ENCODE peak calls at places on chromosomes 5 and 9, in nine cellular contexts. K is ascending aorta, H is thyroid gland, A is fibroblast of pulmonary artery, N is K562, M is tibial nerve, F is fibroblast of mammary gland, P is hepatocyte, S is tibial artery. L is an unnamed sample.

GRCh38 chr5:6902597-6902996 is 189.4 kb downstream of the TENT4A start:
- DNase-seq in K (no peak), H (no peak), A (no peak), N (no peak), M (no peak), F (no peak), P (no peak), S (no peak), L (no peak)

GRCh38 chr5:34563951-34564705 is 92.0 kb upstream of the RAI14 start:
- DNase-seq in K (no peak), H (peak; percentile 67), A (peak; percentile 67), N (peak; percentile 12), M (peak; percentile 12), F (peak; percentile 94), P (no peak), S (no peak), L (no peak)

GRCh38 chr5:20476016-20476415 is 488.0 kb upstream of the CDH18 start:
- DNase-seq in K (no peak), H (no peak), A (no peak), N (no peak), M (no peak), F (no peak), P (no peak), S (no peak), L (no peak)

GRCh38 chr5:59893436-59894227 is at the start of gene PDE4D:
- DNase-seq in K (peak; percentile 82), H (peak; percentile 40), A (peak; percentile 63), N (no peak), M (peak; percentile 9), F (peak; percentile 46), P (peak; percentile 87), S (peak; percentile 60), L (peak; percentile 8)

GRCh38 chr5:135183464-135183863 is 149.4 kb upstream of the PITX1 start:
- DNase-seq in K (no peak), H (no peak), A (no peak), N (no peak), M (no peak), F (no peak), P (no peak), S (no peak), L (no peak)

GRCh38 chr5:35681911-35682310 is 64.2 kb downstream of the SPEF2 start:
- DNase-seq in K (no peak), H (no peak), A (no peak), N (no peak), M (no peak), F (no peak), P (no peak), S (no peak), L (no peak)

GRCh38 chr5:169303119-169303515 is 2.2 kb upstream of the SLIT3 start:
- DNase-seq in K (no peak), H (no peak), A (no peak), N (no peak), M (no peak), F (peak; percentile 41), P (no peak), S (no peak), L (no peak)

GRCh38 chr5:15835514-15835913 is 335.5 kb downstream of the FBXL7 start:
- DNase-seq in K (no peak), H (no peak), A (peak; percentile 7), N (no peak), M (no peak), F (peak; percentile 14), P (no peak), S (no peak), L (no peak)

GRCh38 chr9:124875501-124875900 is 13.6 kb downstream of the ARPC5L start:
- DNase-seq in K (no peak), H (no peak), A (no peak), N (no peak), M (no peak), F (no peak), P (no peak), S (no peak), L (no peak)

GRCh38 chr5:12845549-12846159 is 941.4 kb upstream of the CTNND2 start:
- DNase-seq in K (no peak), H (no peak), A (no peak), N (no peak), M (no peak), F (no peak), P (no peak), S (no peak), L (no peak)

GRCh38 chr9:137416563-137417151 is 6.3 kb downstream of the EXD3 start:
- DNase-seq in K (no peak), H (no peak), A (no peak), N (no peak), M (no peak), F (no peak), P (no peak), S (no peak), L (no peak)

GRCh38 chr5:64688965-64689364 is 1.3 kb upstream of the SHISAL2B start:
- DNase-seq in K (no peak), H (no peak), A (no peak), N (peak; percentile 23), M (no peak), F (no peak), P (no peak), S (no peak), L (no peak)

GRCh38 chr5:96816991-96817390 is 9.2 kb upstream of the ERAP1 start:
- DNase-seq in K (no peak), H (no peak), A (no peak), N (no peak), M (no peak), F (no peak), P (no peak), S (no peak), L (no peak)

GRCh38 chr9:136622538-136622948 is 40.2 kb upstream of the EGFL7 start:
- DNase-seq in K (no peak), H (no peak), A (no peak), N (no peak), M (no peak), F (no peak), P (no peak), S (no peak), L (no peak)

GRCh38 chr5:10676946-10677345 is 84.1 kb downstream of the DAP start:
- DNase-seq in K (no peak), H (no peak), A (no peak), N (no peak), M (no peak), F (no peak), P (no peak), S (no peak), L (no peak)

GRCh38 chr9:133002147-133003070 is 23.9 kb downstream of the GFI1B start:
- DNase-seq in K (no peak), H (no peak), A (no peak), N (no peak), M (no peak), F (no peak), P (no peak), S (no peak), L (no peak)

GRCh38 chr9:124251605-124252366 is 6.0 kb upstream of the NEK6 start:
- DNase-seq in K (no peak), H (no peak), A (peak; percentile 71), N (no peak), M (no peak), F (peak; percentile 72), P (no peak), S (no peak), L (no peak)

GRCh38 chr5:133799556-133799955 is 168.9 kb downstream of the C5orf15 start:
- DNase-seq in K (no peak), H (no peak), A (no peak), N (no peak), M (no peak), F (no peak), P (no peak), S (no peak), L (no peak)

GRCh38 chr9:81661339-81661738 is 28.0 kb downstream of the TLE1 start:
- DNase-seq in K (no peak), H (no peak), A (no peak), N (no peak), M (no peak), F (no peak), P (no peak), S (no peak), L (no peak)

GRCh38 chr5:75348241-75348640 is 11.2 kb downstream of the HMGCR start:
- DNase-seq in K (no peak), H (no peak), A (no peak), N (no peak), M (no peak), F (peak; percentile 35), P (no peak), S (no peak), L (no peak)

GRCh38 chr5:28404363-28405071 is 1366.1 kb upstream of the CDH9 start:
- DNase-seq in K (no peak), H (no peak), A (no peak), N (no peak), M (no peak), F (no peak), P (no peak), S (no peak), L (no peak)
- H3K4me3 ChIP-seq in K (no peak overlapping the region), H (no peak overlapping the region), A (no peak overlapping the region), N (no peak overlapping the region), M (no peak overlapping the region), F (no peak overlapping the region), P (no peak overlapping the region), S (no peak overlapping the region), L (no peak overlapping the region)

DNA sequence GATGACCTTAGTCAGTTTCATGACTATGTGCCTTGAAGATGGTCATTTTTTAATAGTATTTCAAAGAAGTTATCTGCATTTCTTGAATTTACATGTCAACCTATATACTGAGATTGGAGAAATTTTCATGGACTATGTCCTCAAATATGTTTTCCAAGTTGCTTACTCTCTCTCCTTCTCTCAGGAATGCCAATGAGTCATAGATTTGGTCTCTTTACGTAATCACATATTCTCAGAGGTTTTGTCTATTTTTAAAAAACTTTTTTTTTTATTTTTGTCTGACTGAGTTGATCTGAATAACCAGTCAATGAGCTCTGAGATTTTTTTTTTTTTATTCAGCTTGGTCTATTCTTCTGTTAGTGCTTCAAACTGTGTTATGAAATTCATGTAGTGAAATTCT is 374.7 kb upstream of the GRIN3A start:
- DNase-seq in K (no peak), H (no peak), A (no peak), N (no peak), M (no peak), F (peak; percentile 43), P (no peak), S (no peak), L (no peak)
- H3K4me3 ChIP-seq in K (no peak overlapping the region), H (no peak overlapping the region), A (no peak overlapping the region), N (no peak overlapping the region), M (no peak overlapping the region), F (no peak overlapping the region), P (no peak overlapping the region), S (no peak overlapping the region), L (no peak overlapping the region)

GRCh38 chr5:146026307-146027010 is 78.9 kb downstream of the PLAC8L1 start:
- DNase-seq in K (no peak), H (no peak), A (no peak), N (no peak), M (no peak), F (no peak), P (no peak), S (no peak), L (no peak)
- H3K4me3 ChIP-seq in K (no peak overlapping the region), H (no peak overlapping the region), A (no peak overlapping the region), N (no peak overlapping the region), M (no peak overlapping the region), F (no peak overlapping the region), P (no peak overlapping the region), S (no peak overlapping the region), L (no peak overlapping the region)

DNA sequence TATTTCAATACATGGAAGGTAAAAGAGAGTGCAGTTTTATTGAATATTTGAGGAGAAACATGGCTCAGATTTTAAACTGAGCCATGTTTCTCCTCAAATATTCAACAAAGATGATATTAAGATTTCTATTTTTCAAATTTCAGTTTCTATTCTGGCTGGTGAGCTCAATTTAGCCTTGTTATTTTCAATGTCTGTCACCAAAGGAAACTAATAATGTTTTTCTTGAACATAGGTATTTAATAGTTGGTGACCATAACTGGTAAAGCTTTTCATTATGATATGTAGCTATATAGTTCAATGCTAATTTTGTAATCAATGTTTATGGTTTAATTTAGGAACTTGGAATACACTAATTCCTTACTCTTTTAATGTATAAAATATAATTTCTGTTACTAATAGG is 177.4 kb downstream of the FER start:
- DNase-seq in K (no peak), H (no peak), A (no peak), N (no peak), M (no peak), F (no peak), P (no peak), S (no peak), L (no peak)
- H3K4me3 ChIP-seq in K (no peak overlapping the region), H (no peak overlapping the region), A (no peak overlapping the region), N (peak overlapping the region; percentile 20), M (no peak overlapping the region), F (no peak overlapping the region), P (no peak overlapping the region), S (no peak overlapping the region), L (no peak overlapping the region)

L was measured in thoracic aorta.